ENCODE peak calls at places on chromosome 18, in seven cellular contexts. One of them, this sample, is unnamed.

GRCh38 chr18:5630057-5630765 is 86.4 kb upstream of the EPB41L3 start:
- DNase-seq in pancreas: peak; percentile 94
- DNase-seq in fibroblast of lung: peak; percentile 70
- DNase-seq in body of pancreas: peak; percentile 79
- DNase-seq in uterus: peak; percentile 71
- DNase-seq in right atrium auricular region: peak; percentile 74
- DNase-seq in right cardiac atrium: peak; percentile 92
- DNase-seq in this sample: no peak

GRCh38 chr18:40407913-40408312 is 1547.1 kb upstream of the PIK3C3 start:
- DNase-seq in right atrium auricular region: no peak
- DNase-seq in fibroblast of lung: peak; percentile 72
- DNase-seq in uterus: no peak
- DNase-seq in right cardiac atrium: no peak
- DNase-seq in body of pancreas: no peak
- DNase-seq in pancreas: no peak
- DNase-seq in this sample: no peak

GRCh38 chr18:45060102-45060501 is 379.4 kb downstream of the SETBP1 start:
- DNase-seq in pancreas: no peak
- DNase-seq in uterus: no peak
- DNase-seq in right cardiac atrium: no peak
- DNase-seq in fibroblast of lung: no peak
- DNase-seq in body of pancreas: no peak
- DNase-seq in right atrium auricular region: no peak
- DNase-seq in this sample: no peak

GRCh38 chr18:62611395-62612241 is 88.8 kb downstream of the ZCCHC2 start:
- DNase-seq in pancreas: no peak
- DNase-seq in right cardiac atrium: peak; percentile 78
- DNase-seq in fibroblast of lung: no peak
- DNase-seq in right atrium auricular region: no peak
- DNase-seq in uterus: peak; percentile 55
- DNase-seq in body of pancreas: no peak
- DNase-seq in this sample: no peak

GRCh38 chr18:24763765-24764548 is 303.5 kb downstream of the HRH4 start:
- DNase-seq in body of pancreas: peak; percentile 48
- DNase-seq in pancreas: no peak
- DNase-seq in fibroblast of lung: peak; percentile 48
- DNase-seq in right cardiac atrium: peak; percentile 61
- DNase-seq in right atrium auricular region: no peak
- DNase-seq in uterus: peak; percentile 37
- DNase-seq in this sample: no peak

GRCh38 chr18:41395695-41396094 is 559.3 kb upstream of the PIK3C3 start:
- DNase-seq in body of pancreas: no peak
- DNase-seq in right atrium auricular region: no peak
- DNase-seq in right cardiac atrium: no peak
- DNase-seq in uterus: no peak
- DNase-seq in fibroblast of lung: peak; percentile 10
- DNase-seq in pancreas: no peak
- DNase-seq in this sample: no peak

GRCh38 chr18:46332956-46333355 is 228.8 kb downstream of the HAUS1 start:
- DNase-seq in right atrium auricular region: no peak
- DNase-seq in right cardiac atrium: no peak
- DNase-seq in fibroblast of lung: no peak
- DNase-seq in uterus: no peak
- DNase-seq in pancreas: no peak
- DNase-seq in body of pancreas: peak; percentile 72
- DNase-seq in this sample: no peak

GRCh38 chr18:49059028-49059670 is 108.4 kb upstream of the SMAD7 start:
- DNase-seq in uterus: no peak
- DNase-seq in pancreas: no peak
- DNase-seq in body of pancreas: no peak
- DNase-seq in right cardiac atrium: no peak
- DNase-seq in fibroblast of lung: no peak
- DNase-seq in right atrium auricular region: no peak
- DNase-seq in this sample: no peak

GRCh38 chr18:46338213-46338612 is 234.0 kb downstream of the HAUS1 start:
- DNase-seq in body of pancreas: no peak
- DNase-seq in right cardiac atrium: peak; percentile 40
- DNase-seq in uterus: no peak
- DNase-seq in right atrium auricular region: no peak
- DNase-seq in pancreas: no peak
- DNase-seq in fibroblast of lung: no peak
- DNase-seq in this sample: no peak

GRCh38 chr18:53764086-53764485 is 460.4 kb downstream of the MBD2 start:
- DNase-seq in uterus: no peak
- DNase-seq in fibroblast of lung: no peak
- DNase-seq in pancreas: no peak
- DNase-seq in right cardiac atrium: no peak
- DNase-seq in body of pancreas: no peak
- DNase-seq in right atrium auricular region: no peak
- DNase-seq in this sample: no peak

GRCh38 chr18:34659579-34660517 is 50.2 kb upstream of the DTNA start:
- DNase-seq in body of pancreas: peak; percentile 93
- DNase-seq in uterus: peak; percentile 79
- DNase-seq in right cardiac atrium: peak; percentile 91
- DNase-seq in fibroblast of lung: peak; percentile 97
- DNase-seq in pancreas: peak; percentile 78
- DNase-seq in right atrium auricular region: peak; percentile 91
- DNase-seq in this sample: no peak

GRCh38 chr18:10588975-10589374 is 63.1 kb downstream of the NAPG start:
- DNase-seq in right atrium auricular region: no peak
- DNase-seq in right cardiac atrium: no peak
- DNase-seq in fibroblast of lung: no peak
- DNase-seq in pancreas: no peak
- DNase-seq in body of pancreas: no peak
- DNase-seq in uterus: no peak
- DNase-seq in this sample: no peak

GRCh38 chr18:59663096-59663495 is 34.1 kb downstream of the CCBE1 start:
- DNase-seq in fibroblast of lung: no peak
- DNase-seq in uterus: no peak
- DNase-seq in right atrium auricular region: no peak
- DNase-seq in right cardiac atrium: no peak
- DNase-seq in pancreas: no peak
- DNase-seq in body of pancreas: no peak
- DNase-seq in this sample: no peak

GRCh38 chr18:59662008-59662701 is 35.1 kb downstream of the CCBE1 start:
- DNase-seq in uterus: no peak
- DNase-seq in right atrium auricular region: no peak
- DNase-seq in body of pancreas: no peak
- DNase-seq in right cardiac atrium: no peak
- DNase-seq in fibroblast of lung: peak; percentile 65
- DNase-seq in pancreas: no peak
- DNase-seq in this sample: no peak

GRCh38 chr18:59659486-59660187 is 37.6 kb downstream of the CCBE1 start:
- DNase-seq in fibroblast of lung: peak; percentile 42
- DNase-seq in right atrium auricular region: no peak
- DNase-seq in uterus: no peak
- DNase-seq in body of pancreas: no peak
- DNase-seq in pancreas: no peak
- DNase-seq in right cardiac atrium: no peak
- DNase-seq in this sample: no peak

GRCh38 chr18:59660398-59660797 is 36.8 kb downstream of the CCBE1 start:
- DNase-seq in uterus: no peak
- DNase-seq in body of pancreas: no peak
- DNase-seq in right cardiac atrium: no peak
- DNase-seq in fibroblast of lung: no peak
- DNase-seq in pancreas: no peak
- DNase-seq in right atrium auricular region: no peak
- DNase-seq in this sample: no peak

GRCh38 chr18:59660976-59661743 is 36.1 kb downstream of the CCBE1 start:
- DNase-seq in right cardiac atrium: no peak
- DNase-seq in pancreas: no peak
- DNase-seq in uterus: no peak
- DNase-seq in body of pancreas: no peak
- DNase-seq in right atrium auricular region: no peak
- DNase-seq in fibroblast of lung: peak; percentile 47
- DNase-seq in this sample: no peak
- H3K27ac ChIP-seq in right cardiac atrium: no peak overlapping the region
- H3K27ac ChIP-seq in pancreas: no peak overlapping the region
- H3K27ac ChIP-seq in uterus: no peak overlapping the region
- H3K27ac ChIP-seq in body of pancreas: no peak overlapping the region
- H3K27ac ChIP-seq in right atrium auricular region: no peak overlapping the region
- H3K27ac ChIP-seq in fibroblast of lung: peak overlapping the region; percentile 12
- H3K27ac ChIP-seq in this sample: no peak overlapping the region

GRCh38 chr18:59675346-59675745 is 21.9 kb downstream of the CCBE1 start:
- DNase-seq in body of pancreas: no peak
- DNase-seq in right atrium auricular region: no peak
- DNase-seq in fibroblast of lung: no peak
- DNase-seq in uterus: no peak
- DNase-seq in pancreas: no peak
- DNase-seq in right cardiac atrium: no peak
- DNase-seq in this sample: no peak

GRCh38 chr18:59674534-59674933 is 22.7 kb downstream of the CCBE1 start:
- DNase-seq in fibroblast of lung: no peak
- DNase-seq in pancreas: no peak
- DNase-seq in right atrium auricular region: no peak
- DNase-seq in uterus: no peak
- DNase-seq in body of pancreas: no peak
- DNase-seq in right cardiac atrium: no peak
- DNase-seq in this sample: no peak

GRCh38 chr18:59669872-59670657 is 27.2 kb downstream of the CCBE1 start:
- DNase-seq in right cardiac atrium: no peak
- DNase-seq in body of pancreas: no peak
- DNase-seq in right atrium auricular region: no peak
- DNase-seq in pancreas: no peak
- DNase-seq in uterus: no peak
- DNase-seq in fibroblast of lung: no peak
- DNase-seq in this sample: no peak

GRCh38 chr18:59672125-59672769 is 25.0 kb downstream of the CCBE1 start:
- DNase-seq in pancreas: no peak
- DNase-seq in fibroblast of lung: peak; percentile 70
- DNase-seq in right atrium auricular region: no peak
- DNase-seq in uterus: no peak
- DNase-seq in body of pancreas: no peak
- DNase-seq in right cardiac atrium: peak; percentile 34
- DNase-seq in this sample: no peak

GRCh38 chr18:59671533-59671932 is 25.7 kb downstream of the CCBE1 start:
- DNase-seq in uterus: no peak
- DNase-seq in body of pancreas: no peak
- DNase-seq in fibroblast of lung: no peak
- DNase-seq in right atrium auricular region: no peak
- DNase-seq in pancreas: no peak
- DNase-seq in right cardiac atrium: no peak
- DNase-seq in this sample: no peak
- H3K4me1 ChIP-seq in uterus: no peaks in the 10 kb centered on the region
- H3K4me1 ChIP-seq in body of pancreas: no peaks in the 10 kb centered on the region
- H3K4me1 ChIP-seq in fibroblast of lung: peaks cover 18% of the 10 kb centered on the region
- H3K4me1 ChIP-seq in right atrium auricular region: no peaks in the 10 kb centered on the region
- H3K4me1 ChIP-seq in pancreas: no peaks in the 10 kb centered on the region
- H3K4me1 ChIP-seq in right cardiac atrium: no peaks in the 10 kb centered on the region
- H3K4me1 ChIP-seq in this sample: no peaks in the 10 kb centered on the region

GRCh38 chr18:23136326-23137092 is 1.2 kb downstream of the CABLES1 start:
- DNase-seq in pancreas: peak; percentile 72
- DNase-seq in fibroblast of lung: peak; percentile 49
- DNase-seq in right cardiac atrium: peak; percentile 84
- DNase-seq in body of pancreas: peak; percentile 13
- DNase-seq in right atrium auricular region: peak; percentile 75
- DNase-seq in uterus: peak; percentile 51
- DNase-seq in this sample: peak; percentile 14
- H3K27ac ChIP-seq in pancreas: no peak overlapping the region
- H3K27ac ChIP-seq in fibroblast of lung: no peak overlapping the region
- H3K27ac ChIP-seq in right cardiac atrium: peak overlapping the region; percentile 42
- H3K27ac ChIP-seq in body of pancreas: no peak overlapping the region
- H3K27ac ChIP-seq in right atrium auricular region: peak overlapping the region; percentile 82
- H3K27ac ChIP-seq in uterus: peak overlapping the region; percentile 94
- H3K27ac ChIP-seq in this sample: no peak overlapping the region

GRCh38 chr18:22185723-22186386 is 16.5 kb downstream of the GATA6 start:
- DNase-seq in right atrium auricular region: peak; percentile 60
- DNase-seq in uterus: no peak
- DNase-seq in right cardiac atrium: no peak
- DNase-seq in pancreas: no peak
- DNase-seq in fibroblast of lung: no peak
- DNase-seq in body of pancreas: peak; percentile 55
- DNase-seq in this sample: no peak

GRCh38 chr18:22182884-22183610 is 13.7 kb downstream of the GATA6 start:
- DNase-seq in uterus: no peak
- DNase-seq in fibroblast of lung: no peak
- DNase-seq in right atrium auricular region: no peak
- DNase-seq in pancreas: no peak
- DNase-seq in body of pancreas: no peak
- DNase-seq in right cardiac atrium: no peak
- DNase-seq in this sample: no peak

GRCh38 chr18:22185298-22185697 is 15.9 kb downstream of the GATA6 start:
- DNase-seq in fibroblast of lung: no peak
- DNase-seq in right cardiac atrium: peak; percentile 81
- DNase-seq in uterus: no peak
- DNase-seq in pancreas: peak; percentile 61
- DNase-seq in right atrium auricular region: peak; percentile 77
- DNase-seq in body of pancreas: peak; percentile 38
- DNase-seq in this sample: no peak

GRCh38 chr18:22186484-22186971 is 17.1 kb downstream of the GATA6 start:
- DNase-seq in pancreas: no peak
- DNase-seq in body of pancreas: no peak
- DNase-seq in uterus: no peak
- DNase-seq in right atrium auricular region: peak; percentile 61
- DNase-seq in fibroblast of lung: peak; percentile 65
- DNase-seq in right cardiac atrium: no peak
- DNase-seq in this sample: no peak

DNA sequence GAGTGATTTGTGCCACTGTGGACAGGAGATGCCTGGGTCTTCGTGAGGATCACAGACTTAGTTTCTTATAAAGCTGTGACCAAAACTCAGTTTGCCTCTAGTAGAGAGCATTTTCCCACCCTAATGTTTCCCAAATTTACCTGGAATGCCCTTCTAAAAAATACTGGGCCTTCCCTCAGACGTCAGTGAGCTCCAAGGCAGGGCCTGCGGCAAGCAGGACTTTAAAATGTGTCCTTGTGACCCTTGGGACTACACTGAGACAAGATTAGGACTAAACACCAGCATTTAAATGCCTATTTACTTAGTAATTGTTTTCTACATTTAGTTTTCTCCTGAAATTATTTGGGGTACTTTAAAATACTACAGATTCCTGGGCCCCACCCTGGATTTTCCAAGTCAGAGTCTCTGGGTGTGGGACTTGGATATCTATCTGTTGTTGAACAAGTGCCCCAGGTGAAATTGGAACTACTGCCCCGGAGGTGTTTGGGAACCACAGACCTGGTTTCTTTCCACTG is 14.3 kb downstream of the GATA6 start:
- DNase-seq in pancreas: no peak
- DNase-seq in uterus: no peak
- DNase-seq in right cardiac atrium: peak; percentile 51
- DNase-seq in body of pancreas: no peak
- DNase-seq in fibroblast of lung: no peak
- DNase-seq in right atrium auricular region: peak; percentile 58
- DNase-seq in this sample: no peak
- H3K4me1 ChIP-seq in pancreas: peaks cover 75% of the 10 kb centered on the region
- H3K4me1 ChIP-seq in uterus: peaks cover 12% of the 10 kb centered on the region
- H3K4me1 ChIP-seq in right cardiac atrium: peaks cover 11% of the 10 kb centered on the region
- H3K4me1 ChIP-seq in body of pancreas: peaks cover 90% of the 10 kb centered on the region
- H3K4me1 ChIP-seq in fibroblast of lung: no peaks in the 10 kb centered on the region
- H3K4me1 ChIP-seq in right atrium auricular region: no peaks in the 10 kb centered on the region
- H3K4me1 ChIP-seq in this sample: no peaks in the 10 kb centered on the region

DNA sequence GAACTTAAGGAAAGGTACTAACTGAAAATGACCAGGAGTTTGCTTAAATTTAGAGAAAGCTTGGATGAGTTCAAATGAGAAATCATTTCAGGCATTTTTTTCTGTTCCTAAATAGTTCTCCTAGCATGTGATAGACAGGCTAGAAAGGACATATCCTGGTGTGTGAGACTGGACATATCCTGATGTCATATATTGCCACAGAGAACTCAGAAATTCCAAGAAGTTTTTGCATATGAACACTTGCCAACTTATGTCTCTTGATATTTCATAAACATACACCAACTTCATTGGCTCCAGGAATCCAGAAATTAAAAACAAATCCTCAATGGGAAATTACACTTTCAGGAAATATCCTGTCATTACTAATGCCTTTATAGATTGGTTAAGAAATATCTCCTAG is 2.9 kb upstream of the SERPINB4 start:
- DNase-seq in body of pancreas: no peak
- DNase-seq in right atrium auricular region: no peak
- DNase-seq in uterus: no peak
- DNase-seq in right cardiac atrium: no peak
- DNase-seq in fibroblast of lung: no peak
- DNase-seq in pancreas: no peak
- DNase-seq in this sample: no peak
- H3K27ac ChIP-seq in body of pancreas: no peak overlapping the region
- H3K27ac ChIP-seq in right atrium auricular region: no peak overlapping the region
- H3K27ac ChIP-seq in uterus: no peak overlapping the region
- H3K27ac ChIP-seq in right cardiac atrium: no peak overlapping the region
- H3K27ac ChIP-seq in fibroblast of lung: no peak overlapping the region
- H3K27ac ChIP-seq in pancreas: no peak overlapping the region
- H3K27ac ChIP-seq in this sample: no peak overlapping the region